ENCODE peak calls at places on chromosome 3, in five cellular contexts. One of them, this sample, is unnamed.

GRCh38 chr3:25610779-25611178 is 53.9 kb downstream of the TOP2B start:
- DNase-seq in body of pancreas: no peak
- DNase-seq in DND-41: no peak
- DNase-seq in cardiac muscle cell: no peak
- DNase-seq in tibial artery: no peak
- DNase-seq in this sample: no peak

GRCh38 chr3:2993719-2994118 is 116.5 kb downstream of the IL5RA start:
- DNase-seq in tibial artery: no peak
- DNase-seq in DND-41: no peak
- DNase-seq in cardiac muscle cell: no peak
- DNase-seq in body of pancreas: no peak
- DNase-seq in this sample: no peak

GRCh38 chr3:131222599-131222998 is 159.0 kb upstream of the NUDT16 start:
- DNase-seq in body of pancreas: no peak
- DNase-seq in DND-41: no peak
- DNase-seq in tibial artery: no peak
- DNase-seq in cardiac muscle cell: no peak
- DNase-seq in this sample: no peak

GRCh38 chr3:45491344-45491743 is 103.0 kb downstream of the LARS2 start:
- DNase-seq in cardiac muscle cell: no peak
- DNase-seq in tibial artery: no peak
- DNase-seq in body of pancreas: no peak
- DNase-seq in DND-41: no peak
- DNase-seq in this sample: no peak

GRCh38 chr3:141049681-141050080 is 1.5 kb upstream of the SPSB4 start:
- DNase-seq in tibial artery: no peak
- DNase-seq in cardiac muscle cell: no peak
- DNase-seq in body of pancreas: no peak
- DNase-seq in DND-41: peak; percentile 29
- DNase-seq in this sample: no peak

GRCh38 chr3:46672349-46672695 is 21.2 kb downstream of the ALS2CL start:
- DNase-seq in DND-41: no peak
- DNase-seq in body of pancreas: peak; percentile 0
- DNase-seq in tibial artery: peak; percentile 7
- DNase-seq in cardiac muscle cell: no peak
- DNase-seq in this sample: no peak

GRCh38 chr3:186901135-186901734 is 29.1 kb upstream of the ST6GAL1 start:
- DNase-seq in body of pancreas: no peak
- DNase-seq in DND-41: no peak
- DNase-seq in cardiac muscle cell: peak; percentile 38
- DNase-seq in tibial artery: no peak
- DNase-seq in this sample: no peak

GRCh38 chr3:56131976-56132590 is 336.2 kb downstream of the ERC2 start:
- DNase-seq in cardiac muscle cell: peak; percentile 90
- DNase-seq in body of pancreas: peak; percentile 6
- DNase-seq in tibial artery: peak; percentile 38
- DNase-seq in DND-41: no peak
- DNase-seq in this sample: no peak

GRCh38 chr3:196198771-196199753 is 12.1 kb downstream of the ZDHHC19 start:
- DNase-seq in cardiac muscle cell: no peak
- DNase-seq in body of pancreas: no peak
- DNase-seq in tibial artery: no peak
- DNase-seq in DND-41: no peak
- DNase-seq in this sample: no peak

GRCh38 chr3:62527484-62527883 is 154.1 kb upstream of the FEZF2 start:
- DNase-seq in cardiac muscle cell: no peak
- DNase-seq in DND-41: no peak
- DNase-seq in tibial artery: no peak
- DNase-seq in body of pancreas: no peak
- DNase-seq in this sample: no peak

GRCh38 chr3:126152931-126153694 is 27.3 kb downstream of the ALDH1L1 start:
- DNase-seq in body of pancreas: no peak
- DNase-seq in tibial artery: no peak
- DNase-seq in cardiac muscle cell: no peak
- DNase-seq in DND-41: no peak
- DNase-seq in this sample: no peak

GRCh38 chr3:16460886-16461285 is 52.6 kb downstream of the RFTN1 start:
- DNase-seq in tibial artery: no peak
- DNase-seq in cardiac muscle cell: no peak
- DNase-seq in body of pancreas: no peak
- DNase-seq in DND-41: no peak
- DNase-seq in this sample: no peak

GRCh38 chr3:113212155-113212844 is 943 bp downstream of the BOC start:
- DNase-seq in DND-41: no peak
- DNase-seq in body of pancreas: peak; percentile 34
- DNase-seq in cardiac muscle cell: peak; percentile 41
- DNase-seq in tibial artery: peak; percentile 44
- DNase-seq in this sample: no peak

GRCh38 chr3:29279276-29279675 is 1.6 kb upstream of the RBMS3 start:
- DNase-seq in DND-41: no peak
- DNase-seq in body of pancreas: no peak
- DNase-seq in tibial artery: no peak
- DNase-seq in cardiac muscle cell: no peak
- DNase-seq in this sample: no peak

GRCh38 chr3:169391672-169392071 is 271.8 kb downstream of the MECOM start:
- DNase-seq in body of pancreas: no peak
- DNase-seq in tibial artery: no peak
- DNase-seq in cardiac muscle cell: no peak
- DNase-seq in DND-41: no peak
- DNase-seq in this sample: no peak

GRCh38 chr3:63508305-63508704 is 144.2 kb upstream of the SNTN start:
- DNase-seq in cardiac muscle cell: no peak
- DNase-seq in tibial artery: no peak
- DNase-seq in DND-41: no peak
- DNase-seq in body of pancreas: no peak
- DNase-seq in this sample: no peak

GRCh38 chr3:161042023-161042501 is 63.1 kb downstream of the B3GALNT1 start:
- DNase-seq in DND-41: no peak
- DNase-seq in cardiac muscle cell: no peak
- DNase-seq in tibial artery: no peak
- DNase-seq in body of pancreas: peak; percentile 24
- DNase-seq in this sample: peak; percentile 23

GRCh38 chr3:28916713-28917499 is 364.0 kb upstream of the RBMS3 start:
- DNase-seq in body of pancreas: peak; percentile 13
- DNase-seq in tibial artery: peak; percentile 74
- DNase-seq in cardiac muscle cell: peak; percentile 94
- DNase-seq in DND-41: peak; percentile 8
- DNase-seq in this sample: peak; percentile 59

GRCh38 chr3:133448478-133449122 is 48.7 kb downstream of the BFSP2 start:
- DNase-seq in cardiac muscle cell: no peak
- DNase-seq in tibial artery: no peak
- DNase-seq in DND-41: no peak
- DNase-seq in body of pancreas: peak; percentile 22
- DNase-seq in this sample: peak; percentile 85

GRCh38 chr3:66816110-66816761 is 181.9 kb upstream of the KBTBD8 start:
- DNase-seq in DND-41: peak; percentile 23
- DNase-seq in tibial artery: no peak
- DNase-seq in body of pancreas: no peak
- DNase-seq in cardiac muscle cell: peak; percentile 79
- DNase-seq in this sample: no peak

GRCh38 chr3:65303431-65303830 is 615.6 kb upstream of the ADAMTS9 start:
- DNase-seq in tibial artery: no peak
- DNase-seq in cardiac muscle cell: no peak
- DNase-seq in body of pancreas: no peak
- DNase-seq in DND-41: no peak
- DNase-seq in this sample: no peak

GRCh38 chr3:84685467-84685866 is 273.3 kb upstream of the CADM2 start:
- DNase-seq in DND-41: no peak
- DNase-seq in body of pancreas: no peak
- DNase-seq in cardiac muscle cell: no peak
- DNase-seq in tibial artery: no peak
- DNase-seq in this sample: no peak

GRCh38 chr3:170716172-170716800 is 130.4 kb upstream of the SLC7A14 start:
- DNase-seq in tibial artery: no peak
- DNase-seq in body of pancreas: no peak
- DNase-seq in DND-41: no peak
- DNase-seq in cardiac muscle cell: no peak
- DNase-seq in this sample: no peak

GRCh38 chr3:24495334-24495994 is 814 bp upstream of the THRB start:
- DNase-seq in tibial artery: peak; percentile 54
- DNase-seq in DND-41: no peak
- DNase-seq in cardiac muscle cell: peak; percentile 21
- DNase-seq in body of pancreas: peak; percentile 78
- DNase-seq in this sample: no peak

GRCh38 chr3:55405436-55405835 is 81.7 kb downstream of the WNT5A start:
- DNase-seq in cardiac muscle cell: peak; percentile 37
- DNase-seq in tibial artery: no peak
- DNase-seq in body of pancreas: no peak
- DNase-seq in DND-41: no peak
- DNase-seq in this sample: no peak

GRCh38 chr3:184562875-184563568 is 1.4 kb downstream of the EPHB3 start:
- DNase-seq in DND-41: no peak
- DNase-seq in cardiac muscle cell: no peak
- DNase-seq in body of pancreas: peak; percentile 63
- DNase-seq in tibial artery: no peak
- DNase-seq in this sample: no peak

GRCh38 chr3:120448707-120449650 is 1.8 kb downstream of the FSTL1 start:
- DNase-seq in tibial artery: no peak
- DNase-seq in cardiac muscle cell: peak; percentile 77
- DNase-seq in DND-41: no peak
- DNase-seq in body of pancreas: no peak
- DNase-seq in this sample: no peak

GRCh38 chr3:141659821-141660597 is 78.1 kb upstream of the RNF7 start:
- DNase-seq in cardiac muscle cell: peak; percentile 60
- DNase-seq in body of pancreas: peak; percentile 75
- DNase-seq in tibial artery: peak; percentile 53
- DNase-seq in DND-41: no peak
- DNase-seq in this sample: no peak

GRCh38 chr3:10615715-10616114 is 110.3 kb upstream of the ATP2B2 start:
- DNase-seq in body of pancreas: no peak
- DNase-seq in cardiac muscle cell: no peak
- DNase-seq in tibial artery: no peak
- DNase-seq in DND-41: no peak
- DNase-seq in this sample: no peak

GRCh38 chr3:10609134-10609533 is 103.7 kb upstream of the ATP2B2 start:
- DNase-seq in DND-41: no peak
- DNase-seq in tibial artery: no peak
- DNase-seq in cardiac muscle cell: no peak
- DNase-seq in body of pancreas: no peak
- DNase-seq in this sample: no peak

DNA sequence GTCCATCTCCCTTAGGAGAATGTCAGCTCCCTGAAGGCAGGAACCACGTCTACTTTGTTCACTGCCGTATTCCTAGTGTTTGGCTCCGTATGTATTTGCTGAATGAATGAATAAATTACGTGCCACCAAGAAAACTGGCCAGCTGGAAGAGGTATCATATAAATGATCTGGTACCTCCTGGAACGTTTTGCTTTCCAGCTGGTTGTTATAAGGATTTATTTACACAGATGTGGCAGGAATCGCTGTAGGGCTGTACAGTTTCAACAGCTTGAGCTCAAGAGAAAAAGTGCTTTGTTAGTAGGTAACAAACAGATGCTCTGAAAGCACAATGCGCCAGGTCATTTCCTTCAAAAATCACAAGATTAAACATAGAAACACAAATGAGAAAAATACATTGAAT is 108.8 kb upstream of the ATP2B2 start:
- DNase-seq in DND-41: no peak
- DNase-seq in cardiac muscle cell: no peak
- DNase-seq in body of pancreas: no peak
- DNase-seq in tibial artery: no peak
- DNase-seq in this sample: no peak
- H3K27me3 ChIP-seq in DND-41: no peaks in the 10 kb centered on the region
- H3K27me3 ChIP-seq in cardiac muscle cell: peaks cover 20% of the 10 kb centered on the region
- H3K27me3 ChIP-seq in body of pancreas: no peaks in the 10 kb centered on the region
- H3K27me3 ChIP-seq in tibial artery: peaks cover 22% of the 10 kb centered on the region
- H3K27me3 ChIP-seq in this sample: peaks cover 1% of the 10 kb centered on the region

DNA sequence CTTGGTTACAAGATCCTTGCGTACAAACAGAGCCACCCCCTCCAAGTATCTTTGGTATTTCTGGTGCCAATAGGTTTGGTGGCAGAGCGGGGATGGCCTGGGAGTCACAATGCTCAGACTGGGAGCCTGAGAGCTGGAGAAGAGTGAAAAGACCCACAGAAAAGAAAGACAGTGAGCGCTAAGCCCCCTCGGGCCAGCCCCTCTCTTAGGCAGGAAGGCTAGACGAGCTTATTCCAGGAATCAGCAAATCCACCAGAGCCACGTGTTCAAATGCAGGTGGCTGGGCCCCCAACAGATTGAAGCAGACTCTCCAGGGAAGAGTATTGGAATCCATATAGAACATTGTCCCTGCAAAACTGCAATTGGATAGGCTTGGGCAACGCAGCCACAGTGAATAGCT is 2.6 kb downstream of the IQSEC1 start:
- DNase-seq in cardiac muscle cell: no peak
- DNase-seq in DND-41: peak; percentile 91
- DNase-seq in body of pancreas: no peak
- DNase-seq in tibial artery: no peak
- DNase-seq in this sample: no peak
- H3K4me3 ChIP-seq in cardiac muscle cell: no peak overlapping the region
- H3K4me3 ChIP-seq in DND-41: peak overlapping the region; percentile 32
- H3K4me3 ChIP-seq in body of pancreas: no peak overlapping the region
- H3K4me3 ChIP-seq in tibial artery: no peak overlapping the region
- H3K4me3 ChIP-seq in this sample: no peak overlapping the region

GRCh38 chr3:58866079-58866478 is 183.7 kb downstream of the CFAP20DC start:
- DNase-seq in cardiac muscle cell: no peak
- DNase-seq in DND-41: no peak
- DNase-seq in body of pancreas: no peak
- DNase-seq in tibial artery: no peak
- DNase-seq in this sample: no peak

GRCh38 chr3:58868101-58868779 is 181.6 kb downstream of the CFAP20DC start:
- DNase-seq in DND-41: no peak
- DNase-seq in cardiac muscle cell: no peak
- DNase-seq in tibial artery: no peak
- DNase-seq in body of pancreas: no peak
- DNase-seq in this sample: no peak

GRCh38 chr3:58861551-58861950 is 188.3 kb downstream of the CFAP20DC start:
- DNase-seq in DND-41: no peak
- DNase-seq in body of pancreas: no peak
- DNase-seq in cardiac muscle cell: no peak
- DNase-seq in tibial artery: no peak
- DNase-seq in this sample: no peak

GRCh38 chr3:58864480-58864879 is 185.3 kb downstream of the CFAP20DC start:
- DNase-seq in DND-41: no peak
- DNase-seq in tibial artery: no peak
- DNase-seq in body of pancreas: no peak
- DNase-seq in cardiac muscle cell: no peak
- DNase-seq in this sample: no peak
- TF ChIP-seq CTCF in DND-41: no peak
- TF ChIP-seq CTCF in tibial artery: no peak
- TF ChIP-seq CTCF in body of pancreas: no peak
- TF ChIP-seq CTCF in cardiac muscle cell: no peak
- TF ChIP-seq CTCF in this sample: no peak

GRCh38 chr3:128497305-128498126 is 4.5 kb upstream of the GATA2 start:
- DNase-seq in cardiac muscle cell: peak; percentile 38
- DNase-seq in DND-41: peak; percentile 72
- DNase-seq in body of pancreas: peak; percentile 86
- DNase-seq in tibial artery: peak; percentile 27
- DNase-seq in this sample: peak; percentile 58

GRCh38 chr3:128495435-128495970 is 2.5 kb upstream of the GATA2 start:
- DNase-seq in tibial artery: peak; percentile 20
- DNase-seq in body of pancreas: peak; percentile 58
- DNase-seq in cardiac muscle cell: no peak
- DNase-seq in DND-41: no peak
- DNase-seq in this sample: no peak

GRCh38 chr3:128496602-128497304 is 3.8 kb upstream of the GATA2 start:
- DNase-seq in DND-41: no peak
- DNase-seq in cardiac muscle cell: peak; percentile 52
- DNase-seq in tibial artery: no peak
- DNase-seq in body of pancreas: peak; percentile 30
- DNase-seq in this sample: no peak

GRCh38 chr3:128494152-128494650 is 1.2 kb upstream of the GATA2 start:
- DNase-seq in tibial artery: no peak
- DNase-seq in DND-41: no peak
- DNase-seq in body of pancreas: no peak
- DNase-seq in cardiac muscle cell: no peak
- DNase-seq in this sample: no peak

GRCh38 chr3:128496019-128496601 is 3.1 kb upstream of the GATA2 start:
- DNase-seq in DND-41: no peak
- DNase-seq in cardiac muscle cell: no peak
- DNase-seq in body of pancreas: no peak
- DNase-seq in tibial artery: peak; percentile 13
- DNase-seq in this sample: no peak
- H3K27me3 ChIP-seq in DND-41: peaks cover 6% of the 10 kb centered on the region
- H3K27me3 ChIP-seq in cardiac muscle cell: peaks cover 68% of the 10 kb centered on the region
- H3K27me3 ChIP-seq in body of pancreas: no peaks in the 10 kb centered on the region
- H3K27me3 ChIP-seq in tibial artery: peaks cover 96% of the 10 kb centered on the region
- H3K27me3 ChIP-seq in this sample: peaks cover 5% of the 10 kb centered on the region

This sample was measured in GM06990.